ENCODE peak calls at places on chromosome 14, in seven cellular contexts. M, G, V, S, K, W and Z are unnamed samples.

GRCh38 chr14:95664546-95664945 is 21.7 kb upstream of the TCL1B start:
- DNase-seq in G (no peak), K (no peak), S (no peak), W (no peak), M (no peak), V (no peak), Z (no peak)

GRCh38 chr14:30658645-30659044 is 36.5 kb downstream of the SCFD1 start:
- DNase-seq in K (no peak), V (no peak), M (no peak), W (no peak), G (no peak), S (no peak), Z (no peak)

GRCh38 chr14:102594514-102595175 is 2.2 kb downstream of the RCOR1 start:
- DNase-seq in V (no peak), W (peak; percentile 69), G (peak; percentile 61), K (peak; percentile 63), M (peak; percentile 66), S (peak; percentile 68), Z (peak; percentile 80)

GRCh38 chr14:73660511-73660910 is 15.7 kb downstream of the DNAL1 start:
- DNase-seq in G (no peak), K (no peak), M (no peak), V (no peak), W (no peak), S (no peak), Z (no peak)

GRCh38 chr14:104919993-104920315 is 4.7 kb upstream of the PLD4 start:
- DNase-seq in S (peak; percentile 35), G (no peak), M (no peak), W (no peak), K (no peak), V (no peak), Z (no peak)

GRCh38 chr14:72559227-72559626 is 334.7 kb downstream of the DPF3 start:
- DNase-seq in S (no peak), K (no peak), W (no peak), M (no peak), G (peak; percentile 75), V (no peak), Z (no peak)

GRCh38 chr14:93925374-93925895 is 1.7 kb upstream of the FAM181A start:
- DNase-seq in W (no peak), G (no peak), M (no peak), S (no peak), K (no peak), V (no peak), Z (no peak)

GRCh38 chr14:22735096-22735495 is 31.4 kb upstream of the OXA1L start:
- DNase-seq in S (no peak), K (no peak), V (no peak), G (no peak), M (no peak), W (no peak), Z (no peak)

GRCh38 chr14:96309907-96310330 is 53.2 kb downstream of the ATG2B start:
- DNase-seq in W (peak; percentile 13), V (no peak), G (no peak), M (no peak), K (no peak), S (no peak), Z (no peak)

GRCh38 chr14:50001146-50001998 is 108.5 kb downstream of the ARF6 start:
- DNase-seq in W (peak; percentile 70), M (no peak), G (peak; percentile 98), K (peak; percentile 87), V (peak; percentile 59), S (peak; percentile 80), Z (peak; percentile 88)

GRCh38 chr14:52801014-52801708 is 9.8 kb upstream of the GNPNAT1 start:
- DNase-seq in S (no peak), W (peak; percentile 92), M (no peak), V (no peak), K (no peak), G (peak; percentile 93), Z (no peak)

GRCh38 chr14:68395585-68395984 is 397.3 kb downstream of the ZFP36L1 start:
- DNase-seq in M (no peak), W (peak; percentile 76), K (no peak), V (no peak), S (no peak), G (peak; percentile 69), Z (no peak)

GRCh38 chr14:32559595-32559994 is 230.5 kb downstream of the AKAP6 start:
- DNase-seq in W (no peak), V (no peak), M (no peak), K (no peak), S (no peak), G (peak; percentile 50), Z (no peak)

GRCh38 chr14:92108345-92109254 is 2.2 kb upstream of the ATXN3 start:
- DNase-seq in S (no peak), V (peak; percentile 87), K (no peak), W (no peak), M (no peak), G (no peak), Z (no peak)

GRCh38 chr14:92106095-92106937 is at the start of gene ATXN3:
- DNase-seq in G (peak; percentile 99), M (peak; percentile 91), W (peak; percentile 99), S (peak; percentile 93), K (peak; percentile 97), V (peak; percentile 98), Z (peak; percentile 74)

GRCh38 chr14:92105845-92106094 is 612 bp downstream of the ATXN3 start:
- DNase-seq in M (no peak), V (no peak), W (no peak), S (no peak), K (no peak), G (peak; percentile 55), Z (no peak)

GRCh38 chr14:92103363-92103762 is 3.0 kb downstream of the ATXN3 start:
- DNase-seq in W (no peak), K (no peak), G (no peak), V (no peak), M (no peak), S (no peak), Z (no peak)

GRCh38 chr14:92105073-92105844 is 1.1 kb downstream of the ATXN3 start:
- DNase-seq in M (no peak), S (no peak), K (no peak), W (peak; percentile 48), V (no peak), G (no peak), Z (no peak)
- H3K4me2 ChIP-seq in M (peak overlapping the region; percentile 82), S (peak overlapping the region; percentile 52), K (peak overlapping the region; percentile 78), W (peak overlapping the region; percentile 92), V (peak overlapping the region; percentile 89), G (peak overlapping the region; percentile 69), Z (peak overlapping the region; percentile 85)

GRCh38 chr14:25226214-25226613 is 176.3 kb upstream of the STXBP6 start:
- DNase-seq in W (no peak), K (no peak), G (no peak), M (no peak), S (no peak), V (no peak), Z (no peak)
- H3K9me3 ChIP-seq in W (no peaks in the 10 kb centered on the region), K (peaks cover 6% of the 10 kb centered on the region), G (no peaks in the 10 kb centered on the region), M (no peaks in the 10 kb centered on the region), S (no peaks in the 10 kb centered on the region), V (no peaks in the 10 kb centered on the region), Z (no peaks in the 10 kb centered on the region)

GRCh38 chr14:90624732-90625444 is 191.3 kb downstream of the TTC7B start:
- DNase-seq in K (no peak), V (peak; percentile 55), S (no peak), M (no peak), W (peak; percentile 39), G (no peak), Z (no peak)

GRCh38 chr14:90621205-90621600 is 195.0 kb downstream of the TTC7B start:
- DNase-seq in K (no peak), W (no peak), S (no peak), G (no peak), V (no peak), M (no peak), Z (no peak)

GRCh38 chr14:90625445-90625844 is 190.8 kb downstream of the TTC7B start:
- DNase-seq in S (no peak), G (no peak), K (no peak), M (no peak), W (no peak), V (no peak), Z (no peak)

GRCh38 chr14:90626550-90626949 is 189.7 kb downstream of the TTC7B start:
- DNase-seq in V (no peak), M (no peak), K (no peak), S (no peak), W (no peak), G (peak; percentile 23), Z (no peak)

DNA sequence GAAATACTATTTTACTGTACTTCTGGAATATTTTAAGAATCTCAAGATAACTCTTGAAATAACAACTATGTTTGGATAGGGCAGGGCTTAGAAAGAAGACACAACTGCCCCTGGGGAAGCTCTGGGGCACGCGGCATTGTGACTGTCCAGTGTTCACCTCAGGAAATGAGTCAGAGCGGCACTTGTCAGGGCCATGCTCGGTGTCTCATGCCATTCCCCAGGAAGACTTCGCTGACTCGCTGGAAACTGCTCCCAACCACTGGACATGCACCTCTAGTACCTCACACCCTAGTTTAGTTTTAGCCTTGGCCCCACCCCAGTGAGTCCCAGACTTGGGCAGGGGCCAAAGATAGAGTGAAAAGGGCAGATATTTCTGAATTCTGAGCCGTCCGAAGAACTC is 192.0 kb downstream of the TTC7B start:
- DNase-seq in V (no peak), S (no peak), M (no peak), W (peak; percentile 62), K (peak; percentile 42), G (peak; percentile 68), Z (peak; percentile 55)
- H3K4me2 ChIP-seq in V (no peak overlapping the region), S (no peak overlapping the region), M (no peak overlapping the region), W (no peak overlapping the region), K (peak overlapping the region; percentile 62), G (no peak overlapping the region), Z (peak overlapping the region; percentile 28)

DNA sequence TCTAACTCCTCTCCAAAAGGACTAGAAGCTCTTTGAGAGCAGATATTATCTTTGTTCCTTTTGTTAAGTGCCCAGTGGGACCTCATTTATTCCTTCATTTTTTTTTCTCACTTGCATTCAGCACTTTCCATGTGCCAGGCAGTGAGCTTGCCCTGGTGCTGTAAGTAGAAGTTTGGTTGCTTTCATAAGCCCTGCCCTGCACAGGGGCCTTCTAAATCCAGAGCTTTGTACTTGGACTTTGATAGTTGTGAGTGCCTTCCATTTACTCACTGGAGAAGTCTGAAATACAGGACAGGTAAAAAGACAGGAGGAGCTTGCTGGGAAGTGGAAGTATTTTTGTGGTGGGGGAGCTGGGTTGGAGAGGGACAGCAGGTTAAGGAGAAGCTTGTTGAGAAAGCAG is 56.7 kb upstream of the PTCSC3 start:
- DNase-seq in V (no peak), M (no peak), K (no peak), W (no peak), G (no peak), S (no peak), Z (no peak)
- H3K9me3 ChIP-seq in V (no peaks in the 10 kb centered on the region), M (no peaks in the 10 kb centered on the region), K (no peaks in the 10 kb centered on the region), W (no peaks in the 10 kb centered on the region), G (no peaks in the 10 kb centered on the region), S (no peaks in the 10 kb centered on the region), Z (no peaks in the 10 kb centered on the region)

DNA sequence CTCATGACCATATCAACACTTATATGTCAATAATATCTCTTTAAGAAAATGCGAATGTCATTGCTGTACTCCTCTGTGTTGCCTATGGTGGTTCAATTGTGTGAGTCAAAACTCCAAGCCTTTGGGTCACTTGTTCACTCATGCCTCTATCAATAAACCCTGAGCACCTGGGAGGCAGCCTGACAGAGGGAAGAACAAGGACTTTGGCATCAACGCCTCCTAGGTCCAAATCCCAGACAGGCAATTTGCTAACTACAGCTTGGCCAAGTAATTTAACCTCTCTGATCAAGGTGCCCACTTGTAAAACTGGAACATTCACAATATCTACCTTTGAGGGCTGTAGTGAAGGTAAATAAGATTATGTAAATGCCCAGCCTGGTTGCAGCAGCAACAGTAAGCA is 137.8 kb downstream of the SAMD4A start:
- DNase-seq in W (no peak), M (no peak), V (no peak), S (no peak), K (no peak), G (no peak), Z (no peak)
- H3K4me2 ChIP-seq in W (no peak overlapping the region), M (no peak overlapping the region), V (no peak overlapping the region), S (no peak overlapping the region), K (no peak overlapping the region), G (no peak overlapping the region), Z (no peak overlapping the region)